ENCODE peak calls at places on chromosomes 12 and 14, in six cellular contexts. A is gastrocnemius medialis, T is endothelial cell of umbilical vein, D is heart left ventricle, E is upper lobe of left lung, G is stomach. U is an unnamed sample.

GRCh38 chr12:113069751-113070116 is 13.2 kb downstream of the DTX1 start:
- DNase-seq in D (no peak), A (no peak), G (no peak), T (no peak), E (no peak), U (no peak)

GRCh38 chr12:82805812-82806497 is 119.2 kb downstream of the TMTC2 start:
- DNase-seq in A (no peak), D (no peak), E (no peak), T (no peak), G (no peak), U (no peak)

GRCh38 chr12:51887476-51888315 is at the start of gene ANKRD33:
- DNase-seq in A (no peak), T (peak), E (peak), G (peak), D (peak), U (no peak)

GRCh38 chr12:116559330-116560080 is at the start of gene MAP1LC3B2:
- DNase-seq in D (peak), A (peak), G (peak), T (no peak), E (peak), U (peak)

GRCh38 chr14:103880986-103881926 is 33.9 kb upstream of the PPP1R13B start:
- DNase-seq in E (no peak), G (peak), A (peak), T (peak), D (peak), U (no peak)

GRCh38 chr14:25406818-25407217 is 356.9 kb upstream of the STXBP6 start:
- DNase-seq in D (no peak), A (no peak), E (no peak), T (peak), G (no peak), U (no peak)

GRCh38 chr14:42884100-42884499 is 1277.4 kb downstream of the LRFN5 start:
- DNase-seq in G (no peak), A (no peak), E (no peak), D (no peak), T (no peak), U (no peak)

GRCh38 chr14:54174437-54174836 is 217.8 kb upstream of the BMP4 start:
- DNase-seq in G (no peak), A (no peak), E (no peak), T (peak), D (no peak), U (no peak)

GRCh38 chr14:81506512-81506911 is 27.1 kb downstream of the SEL1L start:
- DNase-seq in A (no peak), E (no peak), G (no peak), T (no peak), D (no peak), U (no peak)

GRCh38 chr12:86663691-86664090 is 407.5 kb upstream of the MGAT4C start:
- DNase-seq in D (no peak), G (no peak), A (no peak), T (no peak), E (no peak), U (no peak)

GRCh38 chr14:100348253-100348729 is 25.2 kb downstream of the SLC25A47 start:
- DNase-seq in T (no peak), D (no peak), A (no peak), E (no peak), G (no peak), U (peak)

GRCh38 chr14:81400202-81400678 is at the start of gene STON2:
- DNase-seq in D (peak), G (no peak), A (peak), E (no peak), T (no peak), U (peak)

GRCh38 chr12:107884769-107885694 is 110.5 kb downstream of the ASCL4 start:
- DNase-seq in G (peak), T (peak), A (no peak), D (no peak), E (no peak), U (no peak)

GRCh38 chr12:8681129-8681902 is 16.5 kb upstream of the RIMKLB start:
- DNase-seq in T (peak), D (no peak), A (no peak), G (no peak), E (no peak), U (no peak)

GRCh38 chr14:96085369-96085768 is 46.2 kb downstream of the C14orf132 start:
- DNase-seq in A (no peak), G (no peak), D (no peak), T (no peak), E (no peak), U (no peak)

GRCh38 chr12:130126023-130126432 is 36.2 kb upstream of the FZD10 start:
- DNase-seq in E (no peak), D (peak), A (peak), G (no peak), T (no peak), U (peak)

GRCh38 chr14:32536175-32536574 is 207.1 kb downstream of the AKAP6 start:
- DNase-seq in D (peak), E (no peak), A (no peak), T (no peak), G (no peak), U (no peak)

GRCh38 chr14:33315721-33316120 is 377.0 kb downstream of the NPAS3 start:
- DNase-seq in T (no peak), A (peak), D (no peak), E (no peak), G (no peak), U (peak)

GRCh38 chr14:31568671-31569070 is 7.5 kb downstream of the NUBPL start:
- DNase-seq in T (peak), G (no peak), A (no peak), E (no peak), D (no peak), U (no peak)

GRCh38 chr14:50941151-50941550 is 3.1 kb downstream of the PYGL start:
- DNase-seq in T (no peak), E (no peak), A (no peak), G (no peak), D (no peak), U (no peak)

GRCh38 chr14:45526715-45527549 is 273.9 kb upstream of the MIS18BP1 start:
- DNase-seq in D (no peak), A (no peak), E (peak), T (no peak), G (peak), U (no peak)

GRCh38 chr14:68789798-68790655 is 2.8 kb downstream of the ZFP36L1 start:
- DNase-seq in T (peak), E (peak), A (no peak), D (peak), G (peak), U (no peak)
- TF ChIP-seq CTCF in T (no peak), E (no peak), A (no peak), D (no peak), G (no peak), U (no peak)

GRCh38 chr12:124941170-124941527 is 26.7 kb upstream of the UBC start:
- DNase-seq in G (no peak), T (no peak), D (no peak), E (no peak), A (no peak), U (no peak)
- H3K4me3 ChIP-seq in G (peak), T (no peak), D (peak), E (peak), A (peak), U (no peak)

GRCh38 chr12:57451233-57451778 is 3.8 kb upstream of the INHBE start:
- DNase-seq in A (no peak), E (no peak), T (no peak), D (no peak), G (no peak), U (no peak)

GRCh38 chr12:57454213-57454565 is 918 bp upstream of the INHBE start:
- DNase-seq in E (no peak), A (no peak), T (no peak), G (no peak), D (no peak), U (no peak)

GRCh38 chr12:57452937-57453509 is 2.1 kb upstream of the INHBE start:
- DNase-seq in D (peak), A (peak), G (peak), T (peak), E (no peak), U (peak)

GRCh38 chr12:57450057-57450456 is 5.0 kb upstream of the INHBE start:
- DNase-seq in E (no peak), T (no peak), A (no peak), D (no peak), G (no peak), U (no peak)

DNA sequence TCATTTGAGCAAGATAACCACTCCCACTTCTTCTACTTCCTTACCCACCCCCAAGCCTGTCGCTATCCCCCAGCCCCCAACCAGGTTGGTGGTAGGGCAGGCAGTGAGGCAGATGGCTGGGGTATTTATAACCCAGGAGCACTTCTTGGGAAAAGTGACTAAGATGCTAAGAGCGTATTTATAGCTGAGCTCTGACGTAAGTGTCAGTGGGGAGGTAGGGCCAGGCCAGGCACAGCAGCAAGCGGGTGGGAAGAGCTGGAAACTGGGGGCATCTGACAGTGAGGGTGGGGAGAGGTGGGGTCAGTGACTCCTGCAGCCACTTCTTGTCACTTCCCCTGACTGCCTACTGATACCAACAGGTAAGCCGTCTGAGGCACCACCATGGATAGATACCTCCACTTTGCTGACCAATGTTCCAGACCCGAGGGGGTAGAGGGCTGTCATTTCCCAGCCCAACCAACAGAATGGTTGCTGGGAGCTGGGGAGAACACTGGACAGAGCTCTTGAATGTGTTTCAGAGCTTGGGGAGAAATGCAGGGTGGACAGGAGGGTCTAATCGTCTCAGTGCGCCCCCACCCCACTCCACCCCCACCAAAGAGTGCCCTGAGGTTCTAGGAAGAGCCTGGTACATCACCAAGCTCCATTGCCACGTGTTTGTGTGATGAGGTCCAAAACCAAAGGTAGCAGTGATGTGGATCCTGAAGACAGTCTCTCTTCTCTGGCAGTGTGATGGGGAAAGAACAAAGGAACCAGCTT is 2.7 kb upstream of the INHBE start:
- DNase-seq in D (peak), T (no peak), G (no peak), A (peak), E (no peak), U (no peak)
- TF ChIP-seq POLR2A in D (no peak), T (no peak), G (no peak), A (peak), E (no peak), U (no peak)

DNA sequence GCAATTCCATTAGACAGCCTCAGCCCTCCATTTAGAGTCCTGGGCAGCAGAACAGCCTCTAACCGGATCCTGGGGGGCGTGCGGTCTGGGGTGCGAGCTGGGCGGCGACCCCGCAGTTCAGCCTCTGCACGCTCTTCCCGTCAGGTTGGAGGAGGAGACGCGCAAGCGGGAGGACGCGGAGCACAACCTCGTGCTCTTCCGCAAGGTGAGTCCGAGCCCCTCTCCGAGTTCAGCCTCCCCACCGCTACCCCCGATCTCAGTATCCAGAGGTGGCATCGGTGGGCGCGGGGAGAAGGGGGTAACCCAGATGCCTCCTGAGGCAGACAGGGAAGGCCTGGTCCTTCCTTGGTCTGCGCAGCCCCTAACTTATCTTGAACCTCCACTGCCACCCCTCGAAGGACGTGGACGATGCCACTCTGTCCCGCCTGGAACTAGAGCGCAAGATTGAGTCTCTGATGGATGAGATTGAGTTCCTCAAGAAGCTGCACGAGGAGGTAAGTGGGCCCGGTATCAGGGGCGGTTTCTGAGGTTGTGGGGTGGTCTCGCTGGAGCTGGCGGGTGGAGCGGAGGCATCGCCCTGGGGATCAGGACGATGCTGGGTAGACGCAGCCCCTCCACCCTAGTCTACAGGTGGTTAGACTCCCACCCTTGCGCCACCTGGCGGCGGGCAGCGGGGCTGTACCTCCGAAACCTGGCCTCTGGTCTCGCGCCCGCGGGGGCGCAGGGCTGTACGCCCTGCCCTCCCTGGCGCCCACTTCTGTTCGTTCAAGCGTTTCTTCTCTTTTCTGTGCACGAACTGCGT is 1.3 kb downstream of the PRPH start:
- DNase-seq in G (peak), A (no peak), D (no peak), T (no peak), E (peak), U (no peak)
- TF ChIP-seq CTCF in G (no peak), A (peak), D (peak), T (peak), E (peak), U (no peak)

DNA sequence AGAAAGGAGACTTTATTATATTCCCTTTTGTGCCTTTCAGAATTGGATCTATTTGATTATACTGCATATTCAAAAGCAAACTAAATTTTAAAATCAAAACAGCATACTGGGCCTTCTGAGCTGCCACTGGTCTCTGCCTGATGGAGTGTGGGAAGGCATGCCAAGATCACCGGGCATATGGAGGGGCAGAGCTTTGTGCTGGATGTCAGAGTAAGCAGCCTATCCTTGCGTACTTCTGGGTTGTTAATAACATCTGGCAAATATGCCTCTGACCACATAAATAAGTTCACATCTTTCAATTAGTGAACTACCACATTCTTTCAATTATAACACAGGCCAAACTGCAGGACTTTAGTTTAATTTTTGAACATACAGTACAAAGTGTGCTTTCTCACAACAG is 18.3 kb downstream of the MLH3 start:
- DNase-seq in G (no peak), A (no peak), T (no peak), E (no peak), D (no peak), U (no peak)
- H3K4me3 ChIP-seq in G (no peak), A (no peak), T (no peak), E (no peak), D (no peak), U (no peak)

GRCh38 chr12:11836282-11836963 is 186.9 kb downstream of the ETV6 start:
- DNase-seq in G (peak), D (peak), A (peak), T (no peak), E (no peak), U (no peak)
- TF ChIP-seq POLR2A in G (no peak), D (no peak), A (no peak), T (no peak), E (no peak), U (no peak)

U was measured in lower leg skin.